ENCODE peak calls at places on chromosomes 7 and 10, in seven cellular contexts. T is IMR-90, C is endothelial cell of umbilical vein, Q is prostate gland, X is uterus, H is Peyer's patch, W is body of pancreas. G is an unnamed sample.

GRCh38 chr7:151161757-151162156 is 5.7 kb downstream of the GBX1 start:
- DNase-seq in T (no peak), C (no peak), Q (no peak), X (no peak), H (no peak), W (no peak), G (no peak)

GRCh38 chr10:22501863-22502262 is 156.6 kb downstream of the SPAG6 start:
- DNase-seq in T (no peak), C (no peak), Q (no peak), X (no peak), H (no peak), W (no peak), G (no peak)

GRCh38 chr10:63819753-63820347 is 298.6 kb downstream of the REEP3 start:
- DNase-seq in T (peak; percentile 62), C (peak; percentile 78), Q (peak; percentile 50), X (peak; percentile 66), H (peak; percentile 31), W (peak; percentile 68), G (peak; percentile 90)

GRCh38 chr10:8037199-8037801 is 17.2 kb upstream of the GATA3 start:
- DNase-seq in T (no peak), C (no peak), Q (no peak), X (no peak), H (no peak), W (no peak), G (peak; percentile 69)

GRCh38 chr10:44704616-44705015 is 206.5 kb upstream of the TMEM72 start:
- DNase-seq in T (no peak), C (no peak), Q (no peak), X (no peak), H (no peak), W (no peak), G (no peak)

GRCh38 chr7:101927389-101928306 is 110.2 kb downstream of the CUX1 start:
- DNase-seq in T (no peak), C (peak; percentile 55), Q (no peak), X (no peak), H (no peak), W (no peak), G (no peak)

GRCh38 chr10:92688927-92689662 is 660 bp upstream of the HHEX start:
- DNase-seq in T (peak; percentile 31), C (peak; percentile 67), Q (peak; percentile 24), X (peak; percentile 19), H (peak; percentile 57), W (peak; percentile 56), G (no peak)

GRCh38 chr10:98569878-98570277 is 123.1 kb upstream of the HPS1 start:
- DNase-seq in T (no peak), C (no peak), Q (no peak), X (no peak), H (no peak), W (no peak), G (no peak)

GRCh38 chr7:128032605-128033235 is 1.5 kb upstream of the LRRC4 start:
- DNase-seq in T (peak; percentile 28), C (no peak), Q (no peak), X (no peak), H (no peak), W (no peak), G (no peak)

GRCh38 chr7:128030263-128030998 is 806 bp downstream of the LRRC4 start:
- DNase-seq in T (no peak), C (no peak), Q (no peak), X (no peak), H (no peak), W (no peak), G (no peak)

GRCh38 chr7:128030999-128031681 is at the start of gene LRRC4:
- DNase-seq in T (peak; percentile 43), C (peak; percentile 57), Q (no peak), X (no peak), H (peak; percentile 18), W (no peak), G (no peak)

GRCh38 chr7:128033246-128033645 is 2.0 kb upstream of the LRRC4 start:
- DNase-seq in T (no peak), C (no peak), Q (no peak), X (no peak), H (no peak), W (no peak), G (no peak)

DNA sequence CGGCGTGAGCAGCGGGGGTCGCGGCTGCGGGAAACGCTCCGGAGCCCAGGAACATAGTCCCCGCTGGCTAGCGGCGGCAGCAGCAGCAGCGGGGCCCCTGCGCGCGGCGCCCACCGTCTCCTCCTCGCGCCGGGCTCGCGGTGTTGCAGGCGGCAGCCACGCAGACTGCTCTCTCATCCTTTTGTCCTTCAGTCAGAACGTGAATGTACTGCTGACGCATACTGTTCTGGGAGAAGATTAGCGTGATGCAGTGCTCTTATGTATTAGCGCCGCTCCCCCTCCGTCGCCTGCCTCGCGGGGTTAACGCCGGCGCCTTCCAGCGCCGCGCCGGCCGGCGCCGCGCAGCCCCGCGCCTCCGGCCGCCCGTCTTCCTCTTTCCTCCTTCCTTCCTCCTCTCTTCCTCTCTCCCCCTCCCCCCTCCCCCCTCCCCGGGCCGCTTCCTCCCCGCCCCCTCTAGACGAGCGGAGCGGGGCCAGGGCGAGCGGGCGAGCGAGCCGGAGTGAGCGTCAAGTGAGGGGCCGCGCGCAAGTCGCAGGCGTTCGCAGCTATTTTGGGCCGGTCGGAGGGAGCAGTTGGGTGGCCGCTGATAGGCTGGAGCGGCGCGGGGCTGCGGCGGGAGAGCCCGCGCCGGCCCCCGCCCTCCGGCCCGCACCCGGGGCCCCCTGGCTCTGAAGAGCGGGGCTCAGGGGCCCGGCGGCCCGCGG is 816 bp upstream of the LRRC4 start:
- DNase-seq in T (peak; percentile 96), C (peak; percentile 85), Q (peak; percentile 16), X (peak; percentile 51), H (peak; percentile 22), W (no peak), G (no peak)
- H3K4me3 ChIP-seq in T (peak overlapping the region; percentile 64), C (no peak overlapping the region), Q (peak overlapping the region; percentile 38), X (peak overlapping the region; percentile 49), H (peak overlapping the region; percentile 57), W (no peak overlapping the region), G (no peak overlapping the region)

GRCh38 chr10:62253704-62254103 is 14.9 kb downstream of the RTKN2 start:
- DNase-seq in T (no peak), C (no peak), Q (no peak), X (no peak), H (no peak), W (no peak), G (no peak)
- TF ChIP-seq POLR2A in T (no peak), C (no peak), Q (no peak), X (no peak), H (no peak), W (no peak), G (no peak)

DNA sequence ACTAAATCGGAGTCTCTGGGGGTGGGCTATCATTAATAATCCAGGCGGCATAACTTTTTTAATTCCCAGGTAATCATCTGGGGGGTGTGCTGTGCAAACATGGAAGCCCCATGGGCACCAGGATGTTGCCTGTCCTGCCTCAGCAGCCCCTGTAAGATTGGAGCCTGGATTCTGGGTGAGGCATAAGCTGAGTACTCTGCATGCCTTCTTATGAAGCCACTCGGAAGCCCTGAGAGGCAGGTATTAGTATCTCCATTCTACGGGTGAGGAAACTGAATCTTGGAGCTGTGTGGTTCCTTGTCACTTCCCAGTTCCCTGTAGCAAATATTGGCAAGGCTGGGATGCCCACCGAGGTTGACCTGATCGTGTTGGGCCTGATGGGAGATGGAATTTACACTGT is 7.4 kb upstream of the OPN4 start:
- DNase-seq in T (no peak), C (no peak), Q (no peak), X (no peak), H (no peak), W (no peak), G (peak; percentile 62)
- H3K4me3 ChIP-seq in T (no peak overlapping the region), C (no peak overlapping the region), Q (no peak overlapping the region), X (no peak overlapping the region), H (no peak overlapping the region), W (no peak overlapping the region), G (no peak overlapping the region)

GRCh38 chr10:43396928-43397624 is 11.9 kb downstream of the HNRNPF start:
- DNase-seq in T (peak; percentile 72), C (peak; percentile 84), Q (peak; percentile 89), X (peak; percentile 81), H (peak; percentile 92), W (peak; percentile 92), G (peak; percentile 87)
- TF ChIP-seq POLR2A in T (peak; percentile 61), C (peak; percentile 13), Q (peak; percentile 54), X (peak; percentile 53), H (peak; percentile 87), W (peak; percentile 53), G (no peak)

G was measured in lower leg skin.